ENCODE peak calls at places on chromosomes 5 and 9, in four cellular contexts. F is nephron progenitor cell, T is neural crest cell, M is left ventricle myocardium inferior. W is an unnamed sample.

GRCh38 chr9:100590481-100590880 is 12.6 kb downstream of the CAVIN4 start:
- DNase-seq in F (no peak), T (no peak), M (no peak), W (no peak)

GRCh38 chr9:100911273-100911672 is 117.3 kb upstream of the PLPPR1 start:
- DNase-seq in F (no peak), T (no peak), M (no peak), W (no peak)

GRCh38 chr5:54894957-54895815 is 90.2 kb downstream of the ESM1 start:
- DNase-seq in F (no peak), T (no peak), M (no peak), W (no peak)

GRCh38 chr5:178440163-178440545 is 150.0 kb downstream of the COL23A1 start:
- DNase-seq in F (no peak), T (no peak), M (no peak), W (no peak)

GRCh38 chr5:1668141-1668721 is 131.4 kb downstream of the MRPL36 start:
- DNase-seq in F (no peak), T (no peak), M (no peak), W (no peak)

GRCh38 chr5:6395621-6396020 is 17.3 kb upstream of the MED10 start:
- DNase-seq in F (no peak), T (no peak), M (no peak), W (no peak)

GRCh38 chr5:61840354-61840753 is 465.7 kb upstream of the KIF2A start:
- DNase-seq in F (no peak), T (no peak), M (no peak), W (no peak)

GRCh38 chr5:52810426-52810825 is 22.7 kb downstream of the ITGA1 start:
- DNase-seq in F (no peak), T (no peak), M (no peak), W (no peak)

GRCh38 chr9:131773911-131774379 is 34.1 kb upstream of the RAPGEF1 start:
- DNase-seq in F (peak; percentile 89), T (peak; percentile 78), M (no peak), W (peak; percentile 62)

GRCh38 chr5:10303201-10303600 is 4.5 kb downstream of the CMBL start:
- DNase-seq in F (no peak), T (no peak), M (no peak), W (no peak)

GRCh38 chr9:113896713-113897112 is 20.6 kb downstream of the ZNF618 start:
- DNase-seq in F (no peak), T (no peak), M (no peak), W (no peak)

GRCh38 chr9:2809692-2810423 is 34.0 kb downstream of the PUM3 start:
- DNase-seq in F (no peak), T (no peak), M (no peak), W (no peak)

GRCh38 chr5:147831465-147831864 is at the start of gene SPINK1:
- DNase-seq in F (no peak), T (no peak), M (no peak), W (no peak)

GRCh38 chr9:131060902-131061630 is 35.3 kb upstream of the AIF1L start:
- DNase-seq in F (no peak), T (no peak), M (no peak), W (no peak)

GRCh38 chr9:33651125-33651524 is 127.1 kb downstream of the ANKRD18B start:
- DNase-seq in F (no peak), T (no peak), M (no peak), W (no peak)

GRCh38 chr9:3360245-3360644 is 165.6 kb downstream of the RFX3 start:
- DNase-seq in F (no peak), T (no peak), M (no peak), W (no peak)

GRCh38 chr5:10250804-10251276 is 760 bp downstream of the CCT5 start:
- DNase-seq in F (no peak), T (no peak), M (no peak), W (no peak)

GRCh38 chr9:100222674-100223073 is 123.6 kb downstream of the INVS start:
- DNase-seq in F (no peak), T (no peak), M (no peak), W (no peak)

GRCh38 chr9:122498883-122499288 is 11.7 kb upstream of the OR1J2 start:
- DNase-seq in F (no peak), T (no peak), M (no peak), W (no peak)

GRCh38 chr9:133970581-133970900 is 21.6 kb downstream of the VAV2 start:
- DNase-seq in F (no peak), T (no peak), M (no peak), W (no peak)

GRCh38 chr9:690517-691111 is 150.9 kb upstream of the DMRT1 start:
- DNase-seq in F (no peak), T (no peak), M (no peak), W (no peak)

GRCh38 chr9:23643656-23644258 is 182.3 kb downstream of the ELAVL2 start:
- DNase-seq in F (no peak), T (no peak), M (no peak), W (no peak)

GRCh38 chr9:73565833-73566465 is 414.3 kb downstream of the ANXA1 start:
- DNase-seq in F (peak; percentile 8), T (no peak), M (no peak), W (no peak)
- TF ChIP-seq CTCF in F (peak; percentile 32), T (peak; percentile 66), M (peak; percentile 75), W (no peak)

DNA sequence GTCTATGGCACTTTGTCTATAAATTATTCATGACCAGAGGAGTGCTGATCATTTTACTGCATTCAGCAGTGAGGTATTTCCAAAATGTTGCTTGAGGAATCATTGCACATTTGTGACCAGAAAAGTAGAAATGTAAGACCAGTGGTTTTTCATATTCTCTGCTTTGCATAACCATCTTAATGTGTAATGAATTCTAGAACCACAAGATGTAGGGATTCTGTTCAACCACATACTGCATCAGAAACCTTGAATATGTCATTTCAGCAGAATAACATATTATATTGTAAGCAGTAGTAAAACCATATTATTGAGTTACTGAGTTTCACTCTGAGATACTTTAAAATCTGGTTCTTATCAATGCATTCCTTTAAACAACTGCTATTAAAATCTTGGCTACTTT is 1243.4 kb downstream of the MAT2B start:
- DNase-seq in F (no peak), T (no peak), M (no peak), W (no peak)
- TF ChIP-seq CTCF in F (no peak), T (no peak), M (no peak), W (no peak)

GRCh38 chr9:92378825-92379535 is 25.4 kb downstream of the OGN start:
- DNase-seq in F (no peak), T (no peak), M (no peak), W (no peak)

GRCh38 chr9:92377904-92378303 is 26.5 kb downstream of the OGN start:
- DNase-seq in F (no peak), T (no peak), M (no peak), W (no peak)

GRCh38 chr9:92369075-92369474 is 35.3 kb downstream of the OGN start:
- DNase-seq in F (no peak), T (no peak), M (no peak), W (no peak)

DNA sequence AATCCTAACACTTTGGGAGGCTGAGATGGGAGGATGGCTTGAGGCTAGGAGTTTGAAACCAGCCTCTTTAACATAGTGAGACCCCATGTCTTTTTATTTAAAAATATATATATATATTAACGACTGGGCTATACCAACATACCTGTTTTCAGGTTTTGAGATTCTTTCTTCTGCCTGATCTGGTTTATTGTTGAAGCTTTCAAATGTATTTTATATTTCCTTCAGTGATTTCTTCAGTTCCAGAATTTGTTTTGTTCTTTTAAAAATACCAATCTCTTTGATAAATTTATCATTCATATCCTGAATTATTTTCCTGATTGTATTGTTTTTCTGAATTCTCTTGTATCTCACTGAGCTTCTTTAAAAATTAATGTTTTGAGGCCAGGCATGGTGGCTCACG is 31.2 kb downstream of the OGN start:
- DNase-seq in F (no peak), T (no peak), M (no peak), W (no peak)
- TF ChIP-seq CTCF in F (no peak), T (no peak), M (no peak), W (no peak)

GRCh38 chr5:57338068-57338848 is 144.4 kb downstream of the ACTBL2 start:
- DNase-seq in F (peak; percentile 6), T (no peak), M (no peak), W (no peak)
- TF ChIP-seq CTCF in F (peak; percentile 29), T (peak; percentile 50), M (peak; percentile 53), W (no peak)

GRCh38 chr5:82100303-82101077 is 128.7 kb downstream of the ATG10 start:
- DNase-seq in F (no peak), T (no peak), M (no peak), W (no peak)
- TF ChIP-seq CTCF in F (no peak), T (no peak), M (no peak), W (no peak)

GRCh38 chr9:120916573-120916972 is 10.0 kb downstream of the TRAF1 start:
- DNase-seq in F (no peak), T (no peak), M (peak; percentile 71), W (no peak)
- TF ChIP-seq CTCF in F (no peak), T (no peak), M (peak; percentile 13), W (no peak)

DNA sequence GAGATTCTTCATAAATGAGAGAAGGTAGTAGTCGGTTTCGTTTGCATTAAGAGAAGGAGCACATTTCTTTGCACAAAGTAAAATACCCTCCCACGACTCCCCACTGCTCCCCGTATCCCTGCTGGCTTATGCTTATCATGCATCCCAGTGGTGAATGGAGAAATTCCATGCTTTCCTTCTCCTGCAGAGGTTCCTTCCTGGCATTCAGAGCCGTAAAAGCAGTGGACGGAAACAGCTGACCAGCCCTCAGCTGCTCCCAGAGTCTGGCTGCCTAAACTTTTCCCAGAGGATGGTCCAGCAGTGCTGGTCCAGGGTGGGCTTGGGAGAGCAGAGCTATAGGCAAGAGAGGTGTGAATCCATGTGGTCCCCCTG is 93.1 kb downstream of the C9orf152 start:
- DNase-seq in F (peak; percentile 12), T (no peak), M (peak; percentile 21), W (no peak)
- TF ChIP-seq CTCF in F (no peak), T (no peak), M (peak; percentile 34), W (no peak)